ENCODE peak calls at places on chromosomes 3 and 15, in four cellular contexts. W, F, R and J are unnamed samples.

GRCh38 chr3:80983753-80984152 is 777.7 kb downstream of the GBE1 start:
- DNase-seq in W (no peak), F (no peak), R (no peak), J (no peak)

GRCh38 chr3:183189641-183190040 is 27.1 kb upstream of the LAMP3 start:
- DNase-seq in W (no peak), F (no peak), R (no peak), J (no peak)

GRCh38 chr15:75067123-75067854 is 43.9 kb downstream of the PPCDC start:
- DNase-seq in W (peak), F (no peak), R (no peak), J (no peak)

GRCh38 chr3:176759815-176760506 is 437.3 kb downstream of the TBL1XR1 start:
- DNase-seq in W (no peak), F (no peak), R (no peak), J (no peak)

GRCh38 chr15:37056894-37057205 is 43.5 kb downstream of the MEIS2 start:
- DNase-seq in W (no peak), F (no peak), R (no peak), J (no peak)

GRCh38 chr3:128549283-128550112 is 56.5 kb upstream of the GATA2 start:
- DNase-seq in W (peak), F (no peak), R (no peak), J (peak)

GRCh38 chr15:94026458-94026967 is 204.8 kb upstream of the MCTP2 start:
- DNase-seq in W (peak), F (no peak), R (no peak), J (no peak)

GRCh38 chr15:47427463-47427862 is 289.8 kb upstream of the SEMA6D start:
- DNase-seq in W (peak), F (no peak), R (no peak), J (no peak)

GRCh38 chr3:186109897-186110803 is 1.3 kb upstream of the ETV5 start:
- DNase-seq in W (peak), F (no peak), R (no peak), J (peak)

GRCh38 chr3:10609134-10609533 is 103.7 kb upstream of the ATP2B2 start:
- DNase-seq in W (no peak), F (no peak), R (no peak), J (peak)

GRCh38 chr15:31280037-31280830 is 46.4 kb upstream of the KLF13 start:
- DNase-seq in W (no peak), F (no peak), R (no peak), J (peak)

GRCh38 chr3:65758438-65758837 is 280.3 kb downstream of the MAGI1 start:
- DNase-seq in W (no peak), F (no peak), R (no peak), J (no peak)

GRCh38 chr3:115659253-115659652 is 35.9 kb downstream of the GAP43 start:
- DNase-seq in W (no peak), F (no peak), R (no peak), J (no peak)

GRCh38 chr15:69253156-69253555 is 45.6 kb upstream of the PAQR5 start:
- DNase-seq in W (peak), F (peak), R (no peak), J (peak)

GRCh38 chr3:107206141-107206540 is 171.1 kb upstream of the CCDC54 start:
- DNase-seq in W (peak), F (peak), R (no peak), J (peak)

GRCh38 chr3:111534701-111535100 is 7.3 kb upstream of the CD96 start:
- DNase-seq in W (peak), F (no peak), R (no peak), J (no peak)

GRCh38 chr15:26892119-26892518 is 25.3 kb downstream of the GABRA5 start:
- DNase-seq in W (no peak), F (no peak), R (no peak), J (peak)

GRCh38 chr3:128573160-128573559 is 77.5 kb downstream of the RPN1 start:
- DNase-seq in W (no peak), F (no peak), R (no peak), J (peak)

GRCh38 chr15:39312984-39313383 is 267.9 kb upstream of the THBS1 start:
- DNase-seq in W (no peak), F (peak), R (peak), J (no peak)

GRCh38 chr3:31275038-31275562 is 257.6 kb upstream of the STT3B start:
- DNase-seq in W (peak), F (peak), R (no peak), J (no peak)

GRCh38 chr3:73523661-73524060 is 101.1 kb downstream of the PDZRN3 start:
- DNase-seq in W (no peak), F (no peak), R (no peak), J (no peak)

GRCh38 chr3:113623324-113623723 is 73.1 kb downstream of the USF3 start:
- DNase-seq in W (no peak), F (peak), R (peak), J (no peak)

GRCh38 chr15:33071451-33071850 is 123.1 kb downstream of the FMN1 start:
- DNase-seq in W (peak), F (no peak), R (no peak), J (no peak)

GRCh38 chr3:136414476-136414875 is 164.3 kb downstream of the PCCB start:
- DNase-seq in W (peak), F (no peak), R (no peak), J (no peak)

GRCh38 chr3:117524890-117525289 is 815.3 kb downstream of the TUSC7 start:
- DNase-seq in W (peak), F (no peak), R (no peak), J (no peak)

GRCh38 chr15:83769411-83769960 is 115.6 kb downstream of the ADAMTSL3 start:
- DNase-seq in W (no peak), F (no peak), R (no peak), J (no peak)

GRCh38 chr15:76976572-76977270 is 18.2 kb upstream of the PSTPIP1 start:
- DNase-seq in W (no peak), F (no peak), R (no peak), J (no peak)

GRCh38 chr3:68007621-68008226 is 353.3 kb upstream of the SUCLG2 start:
- DNase-seq in W (no peak), F (no peak), R (peak), J (peak)

GRCh38 chr3:62567097-62568021 is 194.0 kb upstream of the FEZF2 start:
- DNase-seq in W (peak), F (no peak), R (no peak), J (no peak)

GRCh38 chr15:67917037-67917436 is 77.2 kb upstream of the RNU6-1 start:
- DNase-seq in W (no peak), F (peak), R (no peak), J (no peak)
- TF ChIP-seq USF2 in W (no peak), F (no peak), R (no peak), J (no peak)

GRCh38 chr3:132245547-132245946 is 71.7 kb upstream of the ACP3 start:
- DNase-seq in W (no peak), F (no peak), R (no peak), J (no peak)

GRCh38 chr3:132242790-132243189 is 74.4 kb upstream of the ACP3 start:
- DNase-seq in W (no peak), F (no peak), R (no peak), J (no peak)

GRCh38 chr3:132246212-132246611 is 71.0 kb upstream of the ACP3 start:
- DNase-seq in W (no peak), F (no peak), R (no peak), J (no peak)

GRCh38 chr3:132239587-132239986 is 77.6 kb upstream of the ACP3 start:
- DNase-seq in W (no peak), F (no peak), R (no peak), J (no peak)

GRCh38 chr3:132242095-132242494 is 75.1 kb upstream of the ACP3 start:
- DNase-seq in W (no peak), F (no peak), R (no peak), J (no peak)
- TF ChIP-seq USF2 in W (no peak), F (no peak), R (no peak), J (no peak)

GRCh38 chr15:78004919-78005634 is 72.4 kb downstream of the TBC1D2B start:
- DNase-seq in W (peak), F (peak), R (no peak), J (peak)
- TF ChIP-seq USF2 in W (peak), F (no peak), R (no peak), J (no peak)

GRCh38 chr3:195932418-195933043 is 24.2 kb upstream of the TNK2 start:
- DNase-seq in W (no peak), F (no peak), R (no peak), J (no peak)
- TF ChIP-seq USF2 in W (no peak), F (no peak), R (no peak), J (no peak)

DNA sequence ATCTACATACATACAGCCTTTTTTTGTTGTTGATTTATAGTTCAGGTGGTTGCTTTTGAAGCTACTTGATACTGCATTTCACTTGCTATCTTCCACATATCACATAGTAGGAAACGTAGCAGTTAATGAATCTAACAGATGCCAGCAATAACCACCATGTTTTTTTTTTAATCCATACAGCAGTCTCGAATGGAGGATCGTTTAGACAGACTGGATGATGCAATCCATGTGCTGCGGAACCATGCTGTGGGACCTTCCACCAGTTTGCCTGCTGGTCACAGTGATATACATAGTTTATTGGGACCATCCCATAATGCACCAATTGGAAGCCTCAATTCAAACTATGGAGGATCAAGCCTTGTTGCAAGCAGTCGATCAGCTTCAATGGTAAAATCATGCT is 123.2 kb upstream of the CGNL1 start:
- DNase-seq in W (no peak), F (no peak), R (no peak), J (no peak)
- TF ChIP-seq USF2 in W (no peak), F (no peak), R (no peak), J (no peak)

GRCh38 chr3:99716463-99716995 is 78.1 kb downstream of the COL8A1 start:
- DNase-seq in W (no peak), F (no peak), R (no peak), J (no peak)
- TF ChIP-seq USF2 in W (no peak), F (no peak), R (no peak), J (no peak)

GRCh38 chr15:72934921-72935320 is 117.3 kb upstream of the NEO1 start:
- DNase-seq in W (peak), F (no peak), R (no peak), J (no peak)

GRCh38 chr15:72932461-72932860 is 119.8 kb upstream of the NEO1 start:
- DNase-seq in W (no peak), F (no peak), R (no peak), J (no peak)

GRCh38 chr15:72936237-72936636 is 116.0 kb upstream of the NEO1 start:
- DNase-seq in W (no peak), F (no peak), R (no peak), J (no peak)

GRCh38 chr15:72935521-72935920 is 116.7 kb upstream of the NEO1 start:
- DNase-seq in W (no peak), F (no peak), R (no peak), J (no peak)

DNA sequence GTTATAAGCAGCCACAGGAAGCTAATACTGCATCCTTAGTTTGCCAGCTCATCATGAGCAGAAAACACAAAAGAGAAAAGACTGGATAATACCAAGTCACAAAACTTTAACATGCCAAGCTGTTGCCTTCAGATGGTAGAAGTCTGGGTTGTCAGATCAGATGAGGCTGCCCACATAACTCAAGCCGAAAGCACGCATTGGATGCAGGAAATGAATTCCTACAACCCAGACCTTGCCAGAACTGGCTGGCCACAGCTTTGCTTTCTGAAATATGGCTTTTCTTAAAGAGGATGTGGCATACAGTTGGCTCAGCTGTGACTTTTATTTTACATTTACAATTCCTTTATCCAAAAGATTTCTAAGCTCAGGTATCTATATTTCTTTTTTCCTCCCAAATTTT is 118.3 kb upstream of the NEO1 start:
- DNase-seq in W (peak), F (no peak), R (no peak), J (no peak)
- TF ChIP-seq USF2 in W (no peak), F (no peak), R (no peak), J (no peak)

GRCh38 chr3:187136936-187137335 is 2.4 kb downstream of the RPL39L start:
- DNase-seq in W (peak), F (no peak), R (no peak), J (no peak)

GRCh38 chr3:187139895-187140253 is 578 bp upstream of the RPL39L start:
- DNase-seq in W (no peak), F (no peak), R (no peak), J (no peak)

GRCh38 chr3:187136347-187136746 is 2.9 kb downstream of the RPL39L start:
- DNase-seq in W (no peak), F (no peak), R (no peak), J (no peak)

DNA sequence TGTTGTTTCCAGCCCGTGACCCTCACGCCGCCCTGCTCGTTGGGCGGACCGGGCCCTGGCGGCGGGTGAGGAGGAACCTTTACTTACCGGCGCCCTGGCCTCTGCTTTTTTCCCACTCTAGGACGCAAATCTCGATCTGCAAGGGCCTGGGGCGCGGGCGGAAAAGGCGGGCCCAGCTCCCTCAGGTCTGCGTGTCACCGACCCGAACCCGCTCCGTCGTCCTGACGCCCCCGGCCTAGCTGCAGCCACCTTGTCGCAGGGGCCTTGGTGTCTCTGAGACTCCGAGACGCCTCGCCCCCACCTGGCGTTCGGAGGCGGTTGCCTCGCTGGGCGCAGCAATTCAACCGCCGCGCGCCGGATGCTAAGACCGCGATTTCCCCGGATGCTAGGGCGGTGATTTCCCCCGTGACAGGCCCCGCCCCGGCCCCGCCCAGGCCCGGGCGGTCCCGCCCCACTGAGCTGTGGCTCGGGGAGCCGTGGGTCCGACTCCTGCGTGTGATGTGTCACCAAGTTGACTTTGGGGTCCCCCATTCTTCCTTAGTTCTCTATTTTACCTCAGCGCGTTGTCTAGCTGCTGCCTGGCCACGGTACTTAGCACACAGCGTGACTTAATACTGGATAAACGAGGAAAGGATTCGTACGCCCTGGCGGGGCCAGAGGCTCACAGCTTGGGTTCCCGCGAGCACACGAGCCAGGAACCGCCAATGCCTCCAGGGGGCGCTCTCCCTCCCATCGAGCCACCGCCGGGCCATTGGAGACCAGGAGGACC is at the start of gene RPL39L:
- DNase-seq in W (peak), F (peak), R (peak), J (peak)
- TF ChIP-seq USF2 in W (no peak), F (peak), R (no peak), J (no peak)

GRCh38 chr15:77985931-77986480 is 91.5 kb downstream of the TBC1D2B start:
- DNase-seq in W (no peak), F (no peak), R (no peak), J (no peak)
- TF ChIP-seq USF2 in W (no peak), F (no peak), R (no peak), J (no peak)

DNA sequence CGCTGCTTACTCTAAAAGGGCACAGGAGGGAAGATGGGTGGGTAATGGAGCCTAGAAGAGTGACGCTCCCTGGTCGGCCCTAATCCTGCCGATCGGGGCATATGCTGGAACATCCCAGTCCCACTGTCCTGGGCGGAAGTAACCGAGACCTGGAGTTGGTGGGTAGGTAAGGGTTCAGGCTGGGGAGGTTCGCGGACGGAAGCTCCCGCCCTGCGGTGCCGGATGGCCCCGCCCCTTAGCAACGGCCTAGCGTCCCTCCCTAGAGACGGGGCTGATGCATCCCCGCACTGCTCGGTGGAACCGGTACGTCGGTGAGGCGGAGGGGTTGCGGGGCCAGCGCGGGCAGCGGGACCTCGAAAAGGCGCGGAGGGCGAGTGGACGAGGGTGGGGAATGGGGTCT is 1.5 kb downstream of the DNAH1 start:
- DNase-seq in W (peak), F (no peak), R (peak), J (peak)
- TF ChIP-seq USF2 in W (no peak), F (no peak), R (no peak), J (no peak)